ENCODE peak calls at places on chromosomes 3 and 15, in seven cellular contexts. X is GM19239, J is astrocyte of the spinal cord, U is AG08395, D is amniotic stem cell, B is HT-29, E is brain microvascular endothelial cell. F is an unnamed sample.

GRCh38 chr3:172675371-172676193 is 35.3 kb downstream of the NCEH1 start:
- DNase-seq in X (no peak), J (peak), U (peak), D (no peak), B (peak), E (peak), F (peak)

GRCh38 chr3:150410311-150411105 is 2.4 kb downstream of the TSC22D2 start:
- DNase-seq in X (no peak), J (no peak), U (no peak), D (no peak), B (peak), E (no peak), F (peak)

GRCh38 chr3:196666001-196666867 is 26.7 kb downstream of the NRROS start:
- DNase-seq in X (no peak), J (peak), U (peak), D (no peak), B (peak), E (peak), F (peak)

GRCh38 chr3:79038057-79038456 is 729.7 kb downstream of the ROBO1 start:
- DNase-seq in X (no peak), J (no peak), U (no peak), D (no peak), B (no peak), E (no peak), F (no peak)

GRCh38 chr15:68617001-68617400 is 38.2 kb downstream of the CORO2B start:
- DNase-seq in X (no peak), J (no peak), U (no peak), D (no peak), B (no peak), E (no peak), F (peak)

GRCh38 chr3:127452321-127452821 is 138.2 kb downstream of the TPRA1 start:
- DNase-seq in X (no peak), J (no peak), U (no peak), D (no peak), B (no peak), E (no peak), F (no peak)

GRCh38 chr3:134655706-134656105 is 4.9 kb upstream of the KY start:
- DNase-seq in X (no peak), J (no peak), U (no peak), D (no peak), B (no peak), E (no peak), F (no peak)

GRCh38 chr3:195863121-195864061 is 45.0 kb downstream of the TNK2 start:
- DNase-seq in X (peak), J (peak), U (peak), D (peak), B (peak), E (peak), F (peak)

GRCh38 chr15:69910511-69910910 is 187.2 kb downstream of the TLE3 start:
- DNase-seq in X (no peak), J (no peak), U (no peak), D (no peak), B (no peak), E (no peak), F (no peak)

GRCh38 chr3:184237211-184237610 is 7.8 kb downstream of the VWA5B2 start:
- DNase-seq in X (no peak), J (no peak), U (no peak), D (no peak), B (no peak), E (no peak), F (no peak)

GRCh38 chr15:75049392-75049791 is 26.0 kb downstream of the PPCDC start:
- DNase-seq in X (no peak), J (peak), U (no peak), D (no peak), B (no peak), E (no peak), F (no peak)

GRCh38 chr15:99476413-99477222 is 89.2 kb upstream of the MEF2A start:
- DNase-seq in X (peak), J (peak), U (peak), D (peak), B (no peak), E (peak), F (peak)

GRCh38 chr3:45972534-45973402 is 22.9 kb downstream of the FYCO1 start:
- DNase-seq in X (peak), J (peak), U (peak), D (peak), B (no peak), E (peak), F (no peak)

GRCh38 chr15:63531586-63531985 is 27.2 kb downstream of the USP3 start:
- DNase-seq in X (no peak), J (no peak), U (no peak), D (no peak), B (no peak), E (no peak), F (peak)

GRCh38 chr15:81407679-81408078 is 33.7 kb upstream of the TMC3 start:
- DNase-seq in X (no peak), J (no peak), U (no peak), D (no peak), B (no peak), E (no peak), F (no peak)

GRCh38 chr3:80355144-80355543 is 587.3 kb upstream of the ROBO1 start:
- DNase-seq in X (no peak), J (no peak), U (no peak), D (no peak), B (no peak), E (no peak), F (no peak)

GRCh38 chr3:171155122-171155700 is 128.7 kb upstream of the SLC2A2 start:
- DNase-seq in X (no peak), J (no peak), U (no peak), D (no peak), B (no peak), E (no peak), F (no peak)

GRCh38 chr15:85543741-85544155 is 163.3 kb downstream of the AKAP13 start:
- DNase-seq in X (no peak), J (no peak), U (no peak), D (no peak), B (peak), E (no peak), F (no peak)

GRCh38 chr15:82128401-82129143 is 82.8 kb upstream of the MEX3B start:
- DNase-seq in X (no peak), J (peak), U (peak), D (no peak), B (no peak), E (no peak), F (no peak)

GRCh38 chr15:92817339-92817886 is 82.7 kb upstream of the CHD2 start:
- DNase-seq in X (no peak), J (no peak), U (no peak), D (no peak), B (peak), E (no peak), F (no peak)

GRCh38 chr15:37788767-37789391 is 145.6 kb upstream of the TMCO5A start:
- DNase-seq in X (no peak), J (no peak), U (no peak), D (no peak), B (no peak), E (no peak), F (peak)

GRCh38 chr15:81398910-81399551 is 25.0 kb upstream of the TMC3 start:
- DNase-seq in X (no peak), J (no peak), U (peak), D (no peak), B (no peak), E (no peak), F (no peak)

GRCh38 chr15:71883447-71883846 is 73.1 kb downstream of the NR2E3 start:
- DNase-seq in X (no peak), J (no peak), U (no peak), D (no peak), B (no peak), E (no peak), F (no peak)

GRCh38 chr3:186021673-186022362 is 84.0 kb upstream of the TRA2B start:
- DNase-seq in X (no peak), J (peak), U (peak), D (peak), B (no peak), E (peak), F (no peak)

GRCh38 chr15:51982013-51982769 is 10.6 kb upstream of the LEO1 start:
- DNase-seq in X (peak), J (peak), U (peak), D (peak), B (peak), E (peak), F (peak)

GRCh38 chr15:48149858-48150257 is 28.2 kb downstream of the MYEF2 start:
- DNase-seq in X (no peak), J (peak), U (no peak), D (no peak), B (no peak), E (peak), F (no peak)

GRCh38 chr15:90570643-90571042 is 40.9 kb downstream of the CRTC3 start:
- DNase-seq in X (no peak), J (no peak), U (no peak), D (no peak), B (no peak), E (no peak), F (no peak)

GRCh38 chr15:67823371-67824156 is 1.7 kb upstream of the SKOR1 start:
- DNase-seq in X (no peak), J (no peak), U (no peak), D (no peak), B (no peak), E (no peak), F (peak)

GRCh38 chr3:4680227-4680691 is 187.1 kb downstream of the ITPR1 start:
- DNase-seq in X (no peak), J (peak), U (peak), D (no peak), B (no peak), E (no peak), F (no peak)

GRCh38 chr3:146172586-146172985 is 11.6 kb upstream of the PLOD2 start:
- DNase-seq in X (no peak), J (no peak), U (no peak), D (no peak), B (no peak), E (no peak), F (no peak)

GRCh38 chr3:189262746-189263145 is 91.0 kb downstream of the TPRG1 start:
- DNase-seq in X (no peak), J (no peak), U (no peak), D (no peak), B (no peak), E (no peak), F (no peak)